ENCODE peak calls at places on chromosomes 16 and 17, in ten cellular contexts. One of them, this sample, is unnamed.

GRCh38 chr17:75525806-75526554 is 483 bp downstream of the LLGL2 start:
- DNase-seq in activated CD4-positive, alpha-beta T cell treated with anti-CD3 and anti-CD28 coated beads for 48 hours: no peak
- DNase-seq in glutamatergic neuron: no peak
- DNase-seq in non-pigmented ciliary epithelial cell: no peak
- DNase-seq in substantia nigra: no peak
- DNase-seq in neural crest cell: no peak
- DNase-seq in pancreas: peak
- DNase-seq in fibroblast of pulmonary artery: no peak
- DNase-seq in AG20443: no peak
- DNase-seq in kidney glomerular epithelial cell: no peak
- DNase-seq in this sample: no peak

GRCh38 chr17:37844158-37844976 is 79.8 kb upstream of the TBC1D3K start:
- DNase-seq in activated CD4-positive, alpha-beta T cell treated with anti-CD3 and anti-CD28 coated beads for 48 hours: peak
- DNase-seq in glutamatergic neuron: peak
- DNase-seq in non-pigmented ciliary epithelial cell: peak
- DNase-seq in substantia nigra: no peak
- DNase-seq in neural crest cell: peak
- DNase-seq in pancreas: peak
- DNase-seq in fibroblast of pulmonary artery: peak
- DNase-seq in AG20443: peak
- DNase-seq in kidney glomerular epithelial cell: no peak
- DNase-seq in this sample: no peak

GRCh38 chr16:84672276-84673202 is 24.2 kb downstream of the KLHL36 start:
- DNase-seq in activated CD4-positive, alpha-beta T cell treated with anti-CD3 and anti-CD28 coated beads for 48 hours: peak
- DNase-seq in glutamatergic neuron: peak
- DNase-seq in non-pigmented ciliary epithelial cell: no peak
- DNase-seq in substantia nigra: peak
- DNase-seq in neural crest cell: peak
- DNase-seq in pancreas: peak
- DNase-seq in fibroblast of pulmonary artery: peak
- DNase-seq in AG20443: peak
- DNase-seq in kidney glomerular epithelial cell: peak
- DNase-seq in this sample: peak

GRCh38 chr17:64411999-64412771 is 21.5 kb upstream of the PECAM1 start:
- DNase-seq in activated CD4-positive, alpha-beta T cell treated with anti-CD3 and anti-CD28 coated beads for 48 hours: no peak
- DNase-seq in glutamatergic neuron: peak
- DNase-seq in non-pigmented ciliary epithelial cell: no peak
- DNase-seq in substantia nigra: no peak
- DNase-seq in neural crest cell: peak
- DNase-seq in pancreas: no peak
- DNase-seq in fibroblast of pulmonary artery: peak
- DNase-seq in AG20443: peak
- DNase-seq in kidney glomerular epithelial cell: no peak
- DNase-seq in this sample: peak

GRCh38 chr16:50309527-50310307 is 43.4 kb downstream of the ADCY7 start:
- DNase-seq in activated CD4-positive, alpha-beta T cell treated with anti-CD3 and anti-CD28 coated beads for 48 hours: no peak
- DNase-seq in glutamatergic neuron: no peak
- DNase-seq in non-pigmented ciliary epithelial cell: no peak
- DNase-seq in substantia nigra: no peak
- DNase-seq in neural crest cell: no peak
- DNase-seq in pancreas: no peak
- DNase-seq in fibroblast of pulmonary artery: no peak
- DNase-seq in AG20443: no peak
- DNase-seq in kidney glomerular epithelial cell: no peak
- DNase-seq in this sample: no peak

GRCh38 chr17:935485-935884 is 44.1 kb downstream of the NXN start:
- DNase-seq in activated CD4-positive, alpha-beta T cell treated with anti-CD3 and anti-CD28 coated beads for 48 hours: no peak
- DNase-seq in glutamatergic neuron: no peak
- DNase-seq in non-pigmented ciliary epithelial cell: no peak
- DNase-seq in substantia nigra: no peak
- DNase-seq in neural crest cell: no peak
- DNase-seq in pancreas: no peak
- DNase-seq in fibroblast of pulmonary artery: no peak
- DNase-seq in AG20443: no peak
- DNase-seq in kidney glomerular epithelial cell: no peak
- DNase-seq in this sample: no peak

GRCh38 chr17:75125984-75126383 is 5.6 kb downstream of the NT5C start:
- DNase-seq in activated CD4-positive, alpha-beta T cell treated with anti-CD3 and anti-CD28 coated beads for 48 hours: no peak
- DNase-seq in glutamatergic neuron: no peak
- DNase-seq in non-pigmented ciliary epithelial cell: no peak
- DNase-seq in substantia nigra: no peak
- DNase-seq in neural crest cell: no peak
- DNase-seq in pancreas: no peak
- DNase-seq in fibroblast of pulmonary artery: no peak
- DNase-seq in AG20443: no peak
- DNase-seq in kidney glomerular epithelial cell: no peak
- DNase-seq in this sample: no peak

GRCh38 chr17:63440127-63440769 is 5.9 kb downstream of the CYB561 start:
- DNase-seq in activated CD4-positive, alpha-beta T cell treated with anti-CD3 and anti-CD28 coated beads for 48 hours: no peak
- DNase-seq in glutamatergic neuron: no peak
- DNase-seq in non-pigmented ciliary epithelial cell: no peak
- DNase-seq in substantia nigra: no peak
- DNase-seq in neural crest cell: no peak
- DNase-seq in pancreas: no peak
- DNase-seq in fibroblast of pulmonary artery: no peak
- DNase-seq in AG20443: no peak
- DNase-seq in kidney glomerular epithelial cell: no peak
- DNase-seq in this sample: no peak

GRCh38 chr17:36901506-36901905 is 35.8 kb upstream of the LHX1 start:
- DNase-seq in activated CD4-positive, alpha-beta T cell treated with anti-CD3 and anti-CD28 coated beads for 48 hours: no peak
- DNase-seq in glutamatergic neuron: no peak
- DNase-seq in non-pigmented ciliary epithelial cell: peak
- DNase-seq in substantia nigra: no peak
- DNase-seq in neural crest cell: no peak
- DNase-seq in pancreas: no peak
- DNase-seq in fibroblast of pulmonary artery: peak
- DNase-seq in AG20443: no peak
- DNase-seq in kidney glomerular epithelial cell: peak
- DNase-seq in this sample: no peak

GRCh38 chr16:8880839-8881510 is 1.2 kb upstream of the LITAFD start:
- DNase-seq in activated CD4-positive, alpha-beta T cell treated with anti-CD3 and anti-CD28 coated beads for 48 hours: no peak
- DNase-seq in glutamatergic neuron: no peak
- DNase-seq in non-pigmented ciliary epithelial cell: no peak
- DNase-seq in substantia nigra: no peak
- DNase-seq in neural crest cell: no peak
- DNase-seq in pancreas: no peak
- DNase-seq in fibroblast of pulmonary artery: no peak
- DNase-seq in AG20443: no peak
- DNase-seq in kidney glomerular epithelial cell: no peak
- DNase-seq in this sample: no peak

GRCh38 chr17:27319536-27320221 is 25.8 kb downstream of the WSB1 start:
- DNase-seq in activated CD4-positive, alpha-beta T cell treated with anti-CD3 and anti-CD28 coated beads for 48 hours: no peak
- DNase-seq in glutamatergic neuron: no peak
- DNase-seq in non-pigmented ciliary epithelial cell: no peak
- DNase-seq in substantia nigra: peak
- DNase-seq in neural crest cell: no peak
- DNase-seq in pancreas: peak
- DNase-seq in fibroblast of pulmonary artery: peak
- DNase-seq in AG20443: peak
- DNase-seq in kidney glomerular epithelial cell: peak
- DNase-seq in this sample: no peak

GRCh38 chr16:27287051-27287811 is 18.7 kb upstream of the NSMCE1 start:
- DNase-seq in activated CD4-positive, alpha-beta T cell treated with anti-CD3 and anti-CD28 coated beads for 48 hours: no peak
- DNase-seq in glutamatergic neuron: no peak
- DNase-seq in non-pigmented ciliary epithelial cell: no peak
- DNase-seq in substantia nigra: no peak
- DNase-seq in neural crest cell: no peak
- DNase-seq in pancreas: no peak
- DNase-seq in fibroblast of pulmonary artery: no peak
- DNase-seq in AG20443: no peak
- DNase-seq in kidney glomerular epithelial cell: no peak
- DNase-seq in this sample: no peak

GRCh38 chr16:10408824-10409381 is 23.0 kb downstream of the ATF7IP2 start:
- DNase-seq in activated CD4-positive, alpha-beta T cell treated with anti-CD3 and anti-CD28 coated beads for 48 hours: no peak
- DNase-seq in glutamatergic neuron: no peak
- DNase-seq in non-pigmented ciliary epithelial cell: no peak
- DNase-seq in substantia nigra: no peak
- DNase-seq in neural crest cell: no peak
- DNase-seq in pancreas: no peak
- DNase-seq in fibroblast of pulmonary artery: peak
- DNase-seq in AG20443: no peak
- DNase-seq in kidney glomerular epithelial cell: no peak
- DNase-seq in this sample: no peak

GRCh38 chr17:7222093-7222971 is 2.6 kb downstream of the ACADVL start:
- DNase-seq in activated CD4-positive, alpha-beta T cell treated with anti-CD3 and anti-CD28 coated beads for 48 hours: no peak
- DNase-seq in glutamatergic neuron: no peak
- DNase-seq in non-pigmented ciliary epithelial cell: no peak
- DNase-seq in substantia nigra: no peak
- DNase-seq in neural crest cell: no peak
- DNase-seq in pancreas: no peak
- DNase-seq in fibroblast of pulmonary artery: no peak
- DNase-seq in AG20443: no peak
- DNase-seq in kidney glomerular epithelial cell: no peak
- DNase-seq in this sample: no peak

GRCh38 chr17:4945176-4945943 is 3.0 kb downstream of the PFN1 start:
- DNase-seq in activated CD4-positive, alpha-beta T cell treated with anti-CD3 and anti-CD28 coated beads for 48 hours: peak
- DNase-seq in glutamatergic neuron: no peak
- DNase-seq in non-pigmented ciliary epithelial cell: peak
- DNase-seq in substantia nigra: no peak
- DNase-seq in neural crest cell: no peak
- DNase-seq in pancreas: peak
- DNase-seq in fibroblast of pulmonary artery: peak
- DNase-seq in AG20443: peak
- DNase-seq in kidney glomerular epithelial cell: peak
- DNase-seq in this sample: no peak

GRCh38 chr17:7841309-7841621 is 7.2 kb downstream of the KDM6B start:
- DNase-seq in activated CD4-positive, alpha-beta T cell treated with anti-CD3 and anti-CD28 coated beads for 48 hours: no peak
- DNase-seq in glutamatergic neuron: peak
- DNase-seq in non-pigmented ciliary epithelial cell: no peak
- DNase-seq in substantia nigra: no peak
- DNase-seq in neural crest cell: no peak
- DNase-seq in pancreas: no peak
- DNase-seq in fibroblast of pulmonary artery: no peak
- DNase-seq in AG20443: no peak
- DNase-seq in kidney glomerular epithelial cell: no peak
- DNase-seq in this sample: no peak

GRCh38 chr17:40062347-40063033 is at the start of gene THRA:
- DNase-seq in activated CD4-positive, alpha-beta T cell treated with anti-CD3 and anti-CD28 coated beads for 48 hours: peak
- DNase-seq in glutamatergic neuron: peak
- DNase-seq in non-pigmented ciliary epithelial cell: no peak
- DNase-seq in substantia nigra: peak
- DNase-seq in neural crest cell: peak
- DNase-seq in pancreas: peak
- DNase-seq in fibroblast of pulmonary artery: peak
- DNase-seq in AG20443: peak
- DNase-seq in kidney glomerular epithelial cell: peak
- DNase-seq in this sample: no peak

GRCh38 chr17:82297280-82297803 is 20.1 kb downstream of the CD7 start:
- DNase-seq in activated CD4-positive, alpha-beta T cell treated with anti-CD3 and anti-CD28 coated beads for 48 hours: peak
- DNase-seq in glutamatergic neuron: no peak
- DNase-seq in non-pigmented ciliary epithelial cell: peak
- DNase-seq in substantia nigra: no peak
- DNase-seq in neural crest cell: no peak
- DNase-seq in pancreas: peak
- DNase-seq in fibroblast of pulmonary artery: peak
- DNase-seq in AG20443: peak
- DNase-seq in kidney glomerular epithelial cell: peak
- DNase-seq in this sample: no peak

GRCh38 chr16:1108299-1109252 is 12.5 kb upstream of the C1QTNF8 start:
- DNase-seq in activated CD4-positive, alpha-beta T cell treated with anti-CD3 and anti-CD28 coated beads for 48 hours: no peak
- DNase-seq in glutamatergic neuron: peak
- DNase-seq in non-pigmented ciliary epithelial cell: no peak
- DNase-seq in substantia nigra: peak
- DNase-seq in neural crest cell: no peak
- DNase-seq in pancreas: peak
- DNase-seq in fibroblast of pulmonary artery: peak
- DNase-seq in AG20443: peak
- DNase-seq in kidney glomerular epithelial cell: no peak
- DNase-seq in this sample: no peak

GRCh38 chr16:10332301-10332700 is 53.6 kb upstream of the ATF7IP2 start:
- DNase-seq in activated CD4-positive, alpha-beta T cell treated with anti-CD3 and anti-CD28 coated beads for 48 hours: no peak
- DNase-seq in glutamatergic neuron: no peak
- DNase-seq in non-pigmented ciliary epithelial cell: no peak
- DNase-seq in substantia nigra: no peak
- DNase-seq in neural crest cell: no peak
- DNase-seq in pancreas: no peak
- DNase-seq in fibroblast of pulmonary artery: no peak
- DNase-seq in AG20443: no peak
- DNase-seq in kidney glomerular epithelial cell: peak
- DNase-seq in this sample: no peak

GRCh38 chr17:65509032-65509431 is 52.4 kb downstream of the AXIN2 start:
- DNase-seq in activated CD4-positive, alpha-beta T cell treated with anti-CD3 and anti-CD28 coated beads for 48 hours: no peak
- DNase-seq in glutamatergic neuron: no peak
- DNase-seq in non-pigmented ciliary epithelial cell: no peak
- DNase-seq in substantia nigra: no peak
- DNase-seq in neural crest cell: no peak
- DNase-seq in pancreas: no peak
- DNase-seq in fibroblast of pulmonary artery: no peak
- DNase-seq in AG20443: no peak
- DNase-seq in kidney glomerular epithelial cell: no peak
- DNase-seq in this sample: no peak

GRCh38 chr16:12439443-12440232 is 364.0 kb downstream of the CPPED1 start:
- DNase-seq in activated CD4-positive, alpha-beta T cell treated with anti-CD3 and anti-CD28 coated beads for 48 hours: peak
- DNase-seq in glutamatergic neuron: no peak
- DNase-seq in non-pigmented ciliary epithelial cell: no peak
- DNase-seq in substantia nigra: no peak
- DNase-seq in neural crest cell: no peak
- DNase-seq in pancreas: no peak
- DNase-seq in fibroblast of pulmonary artery: no peak
- DNase-seq in AG20443: no peak
- DNase-seq in kidney glomerular epithelial cell: no peak
- DNase-seq in this sample: no peak

GRCh38 chr17:76071497-76072148 is 694 bp downstream of the SRP68 start:
- DNase-seq in activated CD4-positive, alpha-beta T cell treated with anti-CD3 and anti-CD28 coated beads for 48 hours: peak
- DNase-seq in glutamatergic neuron: no peak
- DNase-seq in non-pigmented ciliary epithelial cell: no peak
- DNase-seq in substantia nigra: no peak
- DNase-seq in neural crest cell: no peak
- DNase-seq in pancreas: no peak
- DNase-seq in fibroblast of pulmonary artery: no peak
- DNase-seq in AG20443: no peak
- DNase-seq in kidney glomerular epithelial cell: no peak
- DNase-seq in this sample: no peak

GRCh38 chr17:32783602-32784001 is 93.3 kb downstream of the MYO1D start:
- DNase-seq in activated CD4-positive, alpha-beta T cell treated with anti-CD3 and anti-CD28 coated beads for 48 hours: no peak
- DNase-seq in glutamatergic neuron: no peak
- DNase-seq in non-pigmented ciliary epithelial cell: peak
- DNase-seq in substantia nigra: no peak
- DNase-seq in neural crest cell: no peak
- DNase-seq in pancreas: no peak
- DNase-seq in fibroblast of pulmonary artery: peak
- DNase-seq in AG20443: peak
- DNase-seq in kidney glomerular epithelial cell: peak
- DNase-seq in this sample: no peak

GRCh38 chr17:30524847-30525246 is 47.6 kb downstream of the GOSR1 start:
- DNase-seq in activated CD4-positive, alpha-beta T cell treated with anti-CD3 and anti-CD28 coated beads for 48 hours: no peak
- DNase-seq in glutamatergic neuron: no peak
- DNase-seq in non-pigmented ciliary epithelial cell: no peak
- DNase-seq in substantia nigra: no peak
- DNase-seq in neural crest cell: no peak
- DNase-seq in pancreas: no peak
- DNase-seq in fibroblast of pulmonary artery: no peak
- DNase-seq in AG20443: peak
- DNase-seq in kidney glomerular epithelial cell: no peak
- DNase-seq in this sample: no peak

GRCh38 chr16:57732683-57733082 is 2.9 kb upstream of the KATNB1 start:
- DNase-seq in activated CD4-positive, alpha-beta T cell treated with anti-CD3 and anti-CD28 coated beads for 48 hours: no peak
- DNase-seq in glutamatergic neuron: no peak
- DNase-seq in non-pigmented ciliary epithelial cell: no peak
- DNase-seq in substantia nigra: no peak
- DNase-seq in neural crest cell: no peak
- DNase-seq in pancreas: no peak
- DNase-seq in fibroblast of pulmonary artery: no peak
- DNase-seq in AG20443: no peak
- DNase-seq in kidney glomerular epithelial cell: no peak
- DNase-seq in this sample: no peak

GRCh38 chr17:35117984-35118383 is 1.7 kb downstream of the RAD51D start:
- DNase-seq in activated CD4-positive, alpha-beta T cell treated with anti-CD3 and anti-CD28 coated beads for 48 hours: peak
- DNase-seq in glutamatergic neuron: no peak
- DNase-seq in non-pigmented ciliary epithelial cell: no peak
- DNase-seq in substantia nigra: no peak
- DNase-seq in neural crest cell: no peak
- DNase-seq in pancreas: no peak
- DNase-seq in fibroblast of pulmonary artery: peak
- DNase-seq in AG20443: no peak
- DNase-seq in kidney glomerular epithelial cell: peak
- DNase-seq in this sample: no peak

GRCh38 chr16:13634921-13635320 is 285.0 kb upstream of the ERCC4 start:
- DNase-seq in activated CD4-positive, alpha-beta T cell treated with anti-CD3 and anti-CD28 coated beads for 48 hours: no peak
- DNase-seq in glutamatergic neuron: no peak
- DNase-seq in non-pigmented ciliary epithelial cell: no peak
- DNase-seq in substantia nigra: no peak
- DNase-seq in neural crest cell: no peak
- DNase-seq in pancreas: no peak
- DNase-seq in fibroblast of pulmonary artery: no peak
- DNase-seq in AG20443: no peak
- DNase-seq in kidney glomerular epithelial cell: no peak
- DNase-seq in this sample: no peak

This sample was measured in D721Med.